ENCODE peak calls at places on chromosome 16, in nine cellular contexts. P is SK-N-SH, B is brain microvascular endothelial cell, C is PC-3, R is GM23338, W is lung, S is bronchial epithelial cell, Q is colonic mucosa, G is pancreas. L is an unnamed sample.
A peak's percentile ranks its signal among the peaks of the same experiment; 100 is the strongest.

GRCh38 chr16:11291021-11291716 is 10.0 kb upstream of the PRM1 start:
- DNase-seq in P (no peak), B (no peak), C (no peak), R (peak; percentile 51), W (no peak), S (no peak), Q (no peak), G (no peak), L (no peak)

GRCh38 chr16:9996191-9996590 is 186.0 kb downstream of the GRIN2A start:
- DNase-seq in P (no peak), B (no peak), C (no peak), R (no peak), W (no peak), S (no peak), Q (no peak), G (no peak), L (no peak)

GRCh38 chr16:57409870-57410585 is 5.5 kb downstream of the CCL17 start:
- DNase-seq in P (no peak), B (no peak), C (no peak), R (no peak), W (no peak), S (peak; percentile 42), Q (no peak), G (no peak), L (no peak)

GRCh38 chr16:71658771-71659170 is 32.8 kb downstream of the MARVELD3 start:
- DNase-seq in P (no peak), B (no peak), C (no peak), R (no peak), W (no peak), S (no peak), Q (no peak), G (no peak), L (peak; percentile 44)

GRCh38 chr16:67163164-67163902 is 1.2 kb upstream of the HSF4 start:
- DNase-seq in P (peak; percentile 83), B (no peak), C (no peak), R (peak; percentile 65), W (no peak), S (no peak), Q (peak; percentile 42), G (no peak), L (no peak)

GRCh38 chr16:11020792-11021440 is 76.6 kb downstream of the CLEC16A start:
- DNase-seq in P (peak; percentile 71), B (no peak), C (no peak), R (no peak), W (no peak), S (no peak), Q (no peak), G (no peak), L (no peak)

GRCh38 chr16:64858076-64858475 is 263.8 kb downstream of the CDH11 start:
- DNase-seq in P (no peak), B (peak; percentile 66), C (no peak), R (no peak), W (no peak), S (no peak), Q (no peak), G (no peak), L (no peak)

GRCh38 chr16:82995927-82996441 is 369.2 kb downstream of the CDH13 start:
- DNase-seq in P (no peak), B (peak; percentile 88), C (no peak), R (no peak), W (no peak), S (peak; percentile 61), Q (peak; percentile 61), G (no peak), L (peak; percentile 72)

GRCh38 chr16:24497405-24497804 is 42.0 kb upstream of the RBBP6 start:
- DNase-seq in P (no peak), B (no peak), C (peak; percentile 20), R (peak; percentile 37), W (no peak), S (peak; percentile 34), Q (no peak), G (no peak), L (no peak)

GRCh38 chr16:57102888-57103879 is 10.8 kb downstream of the CPNE2 start:
- DNase-seq in P (no peak), B (no peak), C (no peak), R (peak; percentile 34), W (no peak), S (no peak), Q (no peak), G (no peak), L (no peak)

GRCh38 chr16:49875812-49876715 is 20.2 kb upstream of the ZNF423 start:
- DNase-seq in P (no peak), B (no peak), C (no peak), R (peak; percentile 57), W (no peak), S (no peak), Q (no peak), G (no peak), L (no peak)

GRCh38 chr16:81522141-81522701 is 77.6 kb downstream of the CMIP start:
- DNase-seq in P (peak; percentile 54), B (no peak), C (peak; percentile 18), R (peak; percentile 72), W (no peak), S (peak; percentile 42), Q (no peak), G (no peak), L (no peak)

GRCh38 chr16:83615131-83615530 is 192.6 kb upstream of the HSBP1 start:
- DNase-seq in P (no peak), B (no peak), C (no peak), R (no peak), W (no peak), S (no peak), Q (no peak), G (no peak), L (no peak)

GRCh38 chr16:297832-298231 is 14.9 kb downstream of the PDIA2 start:
- DNase-seq in P (no peak), B (no peak), C (no peak), R (no peak), W (no peak), S (no peak), Q (no peak), G (no peak), L (no peak)

GRCh38 chr16:7335991-7336634 is 3.5 kb downstream of the RBFOX1 start:
- DNase-seq in P (no peak), B (no peak), C (no peak), R (no peak), W (no peak), S (no peak), Q (no peak), G (no peak), L (no peak)

GRCh38 chr16:77584205-77584859 is 138.0 kb upstream of the NUDT7 start:
- DNase-seq in P (peak; percentile 55), B (peak; percentile 73), C (peak; percentile 72), R (peak; percentile 78), W (peak; percentile 49), S (peak; percentile 63), Q (peak; percentile 34), G (no peak), L (no peak)

GRCh38 chr16:56193951-56194726 is 2.9 kb downstream of the GNAO1 start:
- DNase-seq in P (peak; percentile 92), B (peak; percentile 54), C (no peak), R (peak; percentile 96), W (peak; percentile 64), S (peak; percentile 12), Q (peak; percentile 58), G (peak; percentile 76), L (peak; percentile 34)

GRCh38 chr16:69339289-69340094 is at the start of the genes COG8 and NIP7:
- DNase-seq in P (peak; percentile 96), B (peak; percentile 98), C (peak; percentile 97), R (peak; percentile 100), W (peak; percentile 97), S (peak; percentile 96), Q (peak; percentile 97), G (peak; percentile 96), L (peak; percentile 96)

GRCh38 chr16:68636818-68637217 is 8.3 kb upstream of the CDH3 start:
- DNase-seq in P (no peak), B (no peak), C (peak; percentile 48), R (no peak), W (no peak), S (peak; percentile 91), Q (no peak), G (no peak), L (no peak)

GRCh38 chr16:66502020-66502913 is 47.7 kb downstream of the TK2 start:
- DNase-seq in P (no peak), B (no peak), C (no peak), R (no peak), W (peak; percentile 77), S (no peak), Q (no peak), G (no peak), L (no peak)

GRCh38 chr16:4373356-4373908 is 1.8 kb downstream of the VASN start:
- DNase-seq in P (peak; percentile 77), B (no peak), C (peak; percentile 47), R (no peak), W (no peak), S (no peak), Q (no peak), G (no peak), L (no peak)

GRCh38 chr16:78925071-78925714 is 675.3 kb downstream of the MAF start:
- DNase-seq in P (peak; percentile 30), B (no peak), C (no peak), R (peak; percentile 64), W (no peak), S (peak; percentile 21), Q (peak; percentile 32), G (no peak), L (no peak)
- TF ChIP-seq CTCF in P (peak; percentile 18), B (peak; percentile 36), C (peak; percentile 41), R (peak; percentile 75), W (peak; percentile 18), S (peak; percentile 59), Q (peak; percentile 39), G (peak; percentile 24), L (no peak)

GRCh38 chr16:87712184-87712822 is 53.5 kb downstream of the KLHDC4 start:
- DNase-seq in P (no peak), B (no peak), C (no peak), R (no peak), W (no peak), S (no peak), Q (peak; percentile 27), G (no peak), L (no peak)
- H3K36me3 ChIP-seq in P (peaks cover 73% of the 10 kb centered on the region), B (peaks cover 10% of the 10 kb centered on the region), C (no peaks in the 10 kb centered on the region), R (no peaks in the 10 kb centered on the region), W (peaks cover 57% of the 10 kb centered on the region), S (peaks cover 6% of the 10 kb centered on the region), Q (no peaks in the 10 kb centered on the region), G (no peaks in the 10 kb centered on the region), L (no peaks in the 10 kb centered on the region)

GRCh38 chr16:85460252-85460982 is 152.7 kb upstream of the GSE1 start:
- DNase-seq in P (no peak), B (no peak), C (no peak), R (peak; percentile 67), W (no peak), S (no peak), Q (peak; percentile 29), G (no peak), L (no peak)
- H3K27me3 ChIP-seq in P (no peaks in the 10 kb centered on the region), B (peaks cover 24% of the 10 kb centered on the region), C (no peaks in the 10 kb centered on the region), R (peaks cover 43% of the 10 kb centered on the region), W (no peaks in the 10 kb centered on the region), S (peaks cover 27% of the 10 kb centered on the region), Q (peaks cover 27% of the 10 kb centered on the region), G (no peaks in the 10 kb centered on the region), L (peaks cover 90% of the 10 kb centered on the region)

GRCh38 chr16:84746875-84747274 is 47.1 kb downstream of the USP10 start:
- DNase-seq in P (no peak), B (no peak), C (no peak), R (peak; percentile 68), W (no peak), S (no peak), Q (no peak), G (no peak), L (no peak)
- TF ChIP-seq CTCF in P (peak; percentile 49), B (peak; percentile 68), C (peak; percentile 53), R (peak; percentile 60), W (no peak), S (peak; percentile 11), Q (no peak), G (no peak), L (peak; percentile 44)

L was measured in kidney epithelial cell.